ENCODE peak calls at places on chromosomes 12 and 14, in nine cellular contexts. C is AG20443, I is omental fat pad, M is NCI-H460, X is NCI-H2081, G is NCI-H510A, L is activated B cell treated with CpG ODN at 0.5 μM for 24 hours, E is testis, W is H4. O is an unnamed sample.

GRCh38 chr12:110733857-110734373 is 8.8 kb downstream of the PPP1CC start:
- DNase-seq in C (no peak), I (no peak), M (no peak), X (no peak), G (peak), L (no peak), E (no peak), W (no peak), O (no peak)

GRCh38 chr14:90061849-90062794 is at the start of gene KCNK13:
- DNase-seq in C (peak), I (no peak), M (no peak), X (peak), G (peak), L (no peak), E (peak), W (no peak), O (peak)

GRCh38 chr12:112285600-112286401 is 96.4 kb downstream of the HECTD4 start:
- DNase-seq in C (no peak), I (no peak), M (no peak), X (no peak), G (peak), L (no peak), E (no peak), W (no peak), O (no peak)

GRCh38 chr12:90090929-90091651 is 382.5 kb upstream of the ATP2B1 start:
- DNase-seq in C (peak), I (peak), M (peak), X (no peak), G (no peak), L (no peak), E (no peak), W (peak), O (peak)

GRCh38 chr14:85531594-85532391 is 1.8 kb downstream of the FLRT2 start:
- DNase-seq in C (peak), I (no peak), M (peak), X (no peak), G (peak), L (no peak), E (peak), W (peak), O (peak)

GRCh38 chr14:73323889-73324535 is 86.7 kb downstream of the PAPLN start:
- DNase-seq in C (no peak), I (no peak), M (no peak), X (no peak), G (no peak), L (no peak), E (peak), W (no peak), O (no peak)

GRCh38 chr14:21734457-21735074 is 60.9 kb upstream of the OR4E1 start:
- DNase-seq in C (no peak), I (no peak), M (peak), X (peak), G (no peak), L (no peak), E (peak), W (peak), O (no peak)

GRCh38 chr12:123972448-123973401 is at the start of the genes CCDC92 and ZNF664:
- DNase-seq in C (peak), I (peak), M (peak), X (peak), G (peak), L (peak), E (peak), W (peak), O (peak)

GRCh38 chr12:47868041-47868440 is 36.8 kb downstream of the VDR start:
- DNase-seq in C (no peak), I (no peak), M (no peak), X (no peak), G (no peak), L (no peak), E (no peak), W (no peak), O (no peak)

GRCh38 chr12:67424784-67425183 is 155.6 kb downstream of the CAND1 start:
- DNase-seq in C (no peak), I (no peak), M (no peak), X (no peak), G (no peak), L (no peak), E (no peak), W (no peak), O (no peak)

GRCh38 chr14:73780391-73780790 is 66.2 kb upstream of the PNMA1 start:
- DNase-seq in C (no peak), I (no peak), M (no peak), X (no peak), G (no peak), L (no peak), E (no peak), W (no peak), O (no peak)

GRCh38 chr14:35435177-35435576 is 30.6 kb upstream of the NFKBIA start:
- DNase-seq in C (no peak), I (no peak), M (no peak), X (no peak), G (no peak), L (no peak), E (no peak), W (no peak), O (no peak)

GRCh38 chr12:49059385-49060232 is 985 bp downstream of the KMT2D start:
- DNase-seq in C (peak), I (no peak), M (no peak), X (peak), G (peak), L (no peak), E (peak), W (no peak), O (no peak)

GRCh38 chr12:29741342-29742241 is 42.1 kb downstream of the TMTC1 start:
- DNase-seq in C (no peak), I (no peak), M (peak), X (no peak), G (no peak), L (no peak), E (no peak), W (peak), O (no peak)

GRCh38 chr12:103632554-103633216 is 45.6 kb downstream of the STAB2 start:
- DNase-seq in C (peak), I (peak), M (peak), X (peak), G (peak), L (no peak), E (peak), W (peak), O (peak)

GRCh38 chr14:93329965-93330608 is 2.7 kb downstream of the BTBD7 start:
- DNase-seq in C (no peak), I (no peak), M (no peak), X (no peak), G (no peak), L (no peak), E (no peak), W (no peak), O (no peak)

GRCh38 chr12:94793191-94793595 is 142.8 kb upstream of the TMCC3 start:
- DNase-seq in C (no peak), I (no peak), M (no peak), X (no peak), G (no peak), L (no peak), E (no peak), W (no peak), O (no peak)

GRCh38 chr12:42507031-42507430 is 82.5 kb downstream of the PRICKLE1 start:
- DNase-seq in C (no peak), I (no peak), M (no peak), X (no peak), G (no peak), L (no peak), E (no peak), W (no peak), O (no peak)

GRCh38 chr12:92208613-92209121 is 63.0 kb upstream of the BTG1 start:
- DNase-seq in C (peak), I (no peak), M (peak), X (no peak), G (peak), L (no peak), E (no peak), W (peak), O (no peak)

GRCh38 chr14:58941666-58942065 is 246.8 kb upstream of the DAAM1 start:
- DNase-seq in C (peak), I (no peak), M (no peak), X (no peak), G (no peak), L (no peak), E (no peak), W (peak), O (no peak)

GRCh38 chr12:45718306-45718705 is 11.2 kb upstream of the ARID2 start:
- DNase-seq in C (no peak), I (no peak), M (no peak), X (no peak), G (no peak), L (no peak), E (no peak), W (no peak), O (no peak)

GRCh38 chr12:101802486-101802885 is 28.3 kb downstream of the GNPTAB start:
- DNase-seq in C (no peak), I (no peak), M (no peak), X (no peak), G (no peak), L (no peak), E (no peak), W (no peak), O (no peak)

GRCh38 chr14:63893701-63894458 is 41.1 kb downstream of the SYNE2 start:
- DNase-seq in C (peak), I (no peak), M (no peak), X (no peak), G (no peak), L (no peak), E (peak), W (peak), O (no peak)

GRCh38 chr12:48131517-48131916 is 12.4 kb downstream of the PFKM start:
- DNase-seq in C (no peak), I (no peak), M (no peak), X (no peak), G (no peak), L (no peak), E (no peak), W (no peak), O (no peak)

GRCh38 chr12:132593938-132594358 is 16.4 kb downstream of the LRCOL1 start:
- DNase-seq in C (peak), I (peak), M (peak), X (peak), G (peak), L (no peak), E (peak), W (peak), O (no peak)

GRCh38 chr12:6181583-6182278 is 18.5 kb upstream of the CD9 start:
- DNase-seq in C (no peak), I (no peak), M (no peak), X (no peak), G (no peak), L (no peak), E (no peak), W (no peak), O (peak)

GRCh38 chr12:89461649-89462612 is 62.7 kb downstream of the GALNT4 start:
- DNase-seq in C (peak), I (no peak), M (peak), X (peak), G (no peak), L (no peak), E (no peak), W (peak), O (no peak)

GRCh38 chr12:16609140-16609539 is 3.2 kb upstream of the LMO3 start:
- DNase-seq in C (no peak), I (no peak), M (no peak), X (peak), G (no peak), L (no peak), E (no peak), W (no peak), O (no peak)

GRCh38 chr12:119005832-119006360 is 24.6 kb downstream of the SRRM4 start:
- DNase-seq in C (no peak), I (no peak), M (no peak), X (no peak), G (no peak), L (no peak), E (no peak), W (no peak), O (no peak)

O was measured in CD14-positive monocyte.